ENCODE peak calls at places on chromosomes 13 and 19, in ten cellular contexts. W is IMR-90, Q is right lobe of liver, G is adrenal gland, H is transverse colon, Y is lower leg skin, V is ovary, B is breast epithelium, R is heart left ventricle, C is uterus. O is an unnamed sample.

GRCh38 chr13:66853559-66853958 is 376.6 kb downstream of the PCDH9 start:
- DNase-seq in V (no peak), B (no peak), H (no peak), W (no peak), Y (no peak), Q (no peak), C (no peak), G (no peak), R (no peak), O (no peak)

GRCh38 chr19:40348961-40349507 is 539 bp downstream of the PLD3 start:
- DNase-seq in B (peak), Q (no peak), H (no peak), G (peak), C (no peak), Y (no peak), W (peak), R (no peak), V (no peak), O (no peak)

GRCh38 chr19:41746593-41747227 is 8.6 kb upstream of the CEACAM6 start:
- DNase-seq in W (peak), Y (no peak), B (no peak), H (peak), G (peak), Q (no peak), V (no peak), R (peak), C (no peak), O (peak)

GRCh38 chr19:47315125-47315821 is 5.6 kb downstream of the C5AR1 start:
- DNase-seq in B (no peak), Q (peak), G (peak), H (peak), W (peak), R (peak), Y (peak), C (peak), V (no peak), O (no peak)

GRCh38 chr13:40897058-40897457 is 107.6 kb downstream of the SLC25A15 start:
- DNase-seq in C (no peak), W (no peak), H (no peak), Y (no peak), B (no peak), R (no peak), Q (no peak), G (no peak), V (no peak), O (no peak)

GRCh38 chr13:109747524-109747923 is 38.9 kb downstream of the IRS2 start:
- DNase-seq in G (no peak), H (no peak), C (no peak), B (no peak), Y (no peak), R (no peak), Q (no peak), V (no peak), W (no peak), O (no peak)

GRCh38 chr19:15595069-15595468 is 19.9 kb upstream of the CYP4F8 start:
- DNase-seq in C (no peak), Y (peak), H (no peak), W (no peak), R (no peak), V (no peak), G (no peak), B (no peak), Q (no peak), O (peak)

GRCh38 chr13:110643324-110643723 is 28.0 kb downstream of the NAXD start:
- DNase-seq in V (no peak), C (no peak), R (no peak), Q (no peak), G (no peak), B (no peak), Y (no peak), H (no peak), W (no peak), O (no peak)

GRCh38 chr13:20397896-20398295 is 127.8 kb downstream of the CRYL1 start:
- DNase-seq in Y (no peak), Q (no peak), G (no peak), C (no peak), W (no peak), V (no peak), R (no peak), B (no peak), H (no peak), O (no peak)

GRCh38 chr13:108859202-108860012 is 230.0 kb downstream of the MYO16 start:
- DNase-seq in Q (no peak), Y (no peak), H (no peak), C (no peak), V (no peak), B (no peak), G (no peak), R (no peak), W (peak), O (no peak)

GRCh38 chr13:48505597-48506091 is 27.2 kb downstream of the RCBTB2 start:
- DNase-seq in W (peak), R (peak), V (no peak), G (peak), Y (peak), C (no peak), Q (no peak), H (peak), B (no peak), O (peak)

GRCh38 chr13:91454666-91455065 is 56.2 kb downstream of the GPC5 start:
- DNase-seq in W (no peak), R (no peak), C (no peak), Y (no peak), H (no peak), B (no peak), G (no peak), V (no peak), Q (no peak), O (no peak)

GRCh38 chr19:18292810-18293641 is 11.6 kb upstream of the JUND start:
- DNase-seq in V (peak), W (peak), Y (peak), G (peak), B (peak), R (peak), Q (peak), H (peak), C (peak), O (peak)

GRCh38 chr13:51840917-51841316 is 4.1 kb downstream of the TMEM272 start:
- DNase-seq in C (no peak), V (no peak), R (no peak), B (no peak), Q (no peak), H (no peak), W (no peak), G (no peak), Y (no peak), O (no peak)

GRCh38 chr13:80337011-80337688 is 3.8 kb downstream of the SPRY2 start:
- DNase-seq in B (no peak), C (no peak), Q (no peak), R (peak), G (no peak), H (peak), Y (no peak), W (no peak), V (no peak), O (peak)

GRCh38 chr19:34578751-34579150 is 97.2 kb downstream of the WTIP start:
- DNase-seq in C (no peak), Y (no peak), G (no peak), R (no peak), B (no peak), Q (no peak), H (no peak), W (no peak), V (peak), O (no peak)

GRCh38 chr13:104365430-104365829 is 1299.2 kb upstream of the SLC10A2 start:
- DNase-seq in V (no peak), H (no peak), Y (no peak), W (no peak), G (no peak), B (no peak), R (no peak), C (no peak), Q (no peak), O (no peak)

GRCh38 chr19:18170714-18171255 is 2.8 kb upstream of the IFI30 start:
- DNase-seq in G (peak), Q (no peak), V (peak), H (peak), B (no peak), C (no peak), W (no peak), Y (no peak), R (peak), O (no peak)

GRCh38 chr13:109787135-109787954 is 962 bp upstream of the IRS2 start:
- DNase-seq in R (peak), G (peak), W (peak), Q (peak), V (peak), H (peak), B (peak), Y (peak), C (peak), O (no peak)

GRCh38 chr13:25687622-25688225 is 315.9 kb downstream of the ATP8A2 start:
- DNase-seq in V (no peak), H (peak), Y (no peak), B (no peak), Q (no peak), G (no peak), W (no peak), R (peak), C (peak), O (peak)

GRCh38 chr19:54670576-54671347 is 8.0 kb downstream of the LILRB4 start:
- DNase-seq in H (no peak), W (no peak), V (no peak), B (no peak), Q (no peak), C (no peak), G (no peak), Y (no peak), R (no peak), O (no peak)

GRCh38 chr13:20492641-20493040 is 33.0 kb downstream of the CRYL1 start:
- DNase-seq in B (no peak), R (no peak), Q (no peak), W (peak), G (no peak), V (no peak), C (no peak), Y (no peak), H (peak), O (no peak)

GRCh38 chr13:98098511-98098910 is 44.4 kb upstream of the FARP1 start:
- DNase-seq in C (no peak), G (no peak), B (no peak), W (peak), R (no peak), H (no peak), Q (no peak), Y (no peak), V (no peak), O (no peak)

GRCh38 chr19:55695511-55696290 is 20.7 kb downstream of the EPN1 start:
- DNase-seq in C (no peak), Q (no peak), V (no peak), B (no peak), W (no peak), G (no peak), R (no peak), Y (no peak), H (no peak), O (no peak)

GRCh38 chr19:33678796-33679195 is 57.0 kb downstream of the CHST8 start:
- DNase-seq in G (peak), H (no peak), C (no peak), R (no peak), V (no peak), Q (peak), W (no peak), B (peak), Y (no peak), O (no peak)

GRCh38 chr13:66138172-66138811 is 1091.8 kb downstream of the PCDH9 start:
- DNase-seq in R (no peak), W (no peak), Q (no peak), Y (no peak), H (no peak), V (no peak), B (no peak), G (no peak), C (no peak), O (no peak)

GRCh38 chr13:42544246-42544915 is 29.6 kb upstream of the TNFSF11 start:
- DNase-seq in Q (no peak), V (no peak), H (no peak), R (no peak), B (no peak), W (no peak), Y (no peak), C (no peak), G (peak), O (no peak)

GRCh38 chr19:39126593-39127187 is 1.1 kb downstream of the PAK4 start:
- DNase-seq in V (no peak), H (peak), Y (no peak), G (peak), W (no peak), C (no peak), B (no peak), Q (peak), R (no peak), O (peak)

GRCh38 chr13:21668665-21669599 is 1.9 kb upstream of the FGF9 start:
- DNase-seq in W (peak), V (no peak), H (peak), Q (no peak), B (no peak), Y (no peak), R (no peak), C (peak), G (peak), O (no peak)

GRCh38 chr13:75418997-75419396 is 63.0 kb downstream of the TBC1D4 start:
- DNase-seq in R (no peak), Q (no peak), Y (no peak), W (peak), G (no peak), B (no peak), C (no peak), H (no peak), V (no peak), O (no peak)

GRCh38 chr19:42130254-42130573 is 2.0 kb downstream of the POU2F2 start:
- DNase-seq in W (no peak), V (no peak), Q (no peak), C (no peak), B (no peak), G (no peak), R (no peak), Y (no peak), H (no peak), O (no peak)

GRCh38 chr13:30796132-30796832 is 60.9 kb downstream of the ALOX5AP start:
- DNase-seq in Q (no peak), R (no peak), B (peak), V (no peak), G (peak), C (no peak), H (no peak), Y (no peak), W (peak), O (peak)

GRCh38 chr13:94660695-94661324 is 51.5 kb downstream of the SOX21 start:
- DNase-seq in G (no peak), V (no peak), Y (no peak), W (peak), Q (no peak), B (no peak), C (no peak), H (no peak), R (no peak), O (no peak)

GRCh38 chr13:26529441-26529840 is 28.0 kb upstream of the WASF3 start:
- DNase-seq in V (peak), Q (no peak), Y (no peak), B (no peak), R (peak), C (no peak), W (peak), H (peak), G (peak), O (no peak)

GRCh38 chr13:66803013-66803739 is 427.0 kb downstream of the PCDH9 start:
- DNase-seq in G (no peak), R (no peak), Q (no peak), H (no peak), V (no peak), Y (no peak), W (no peak), B (no peak), C (no peak), O (no peak)

GRCh38 chr13:73671011-73671410 is 463.2 kb downstream of the KLF12 start:
- DNase-seq in W (no peak), R (no peak), H (no peak), V (no peak), G (no peak), Y (no peak), C (no peak), B (no peak), Q (no peak), O (no peak)
- TF ChIP-seq POLR2A in W (no peak), R (no peak), H (no peak), V (no peak), G (no peak), Y (no peak), C (no peak), B (no peak), Q (no peak), O (no peak)

GRCh38 chr19:571127-571974 is 1.0 kb upstream of the BSG start:
- DNase-seq in W (peak), G (peak), R (no peak), Y (peak), B (peak), V (peak), Q (peak), C (peak), H (peak), O (peak)
- TF ChIP-seq POLR2A in W (no peak), G (no peak), R (no peak), Y (no peak), B (no peak), V (no peak), Q (no peak), C (no peak), H (no peak), O (no peak)

DNA sequence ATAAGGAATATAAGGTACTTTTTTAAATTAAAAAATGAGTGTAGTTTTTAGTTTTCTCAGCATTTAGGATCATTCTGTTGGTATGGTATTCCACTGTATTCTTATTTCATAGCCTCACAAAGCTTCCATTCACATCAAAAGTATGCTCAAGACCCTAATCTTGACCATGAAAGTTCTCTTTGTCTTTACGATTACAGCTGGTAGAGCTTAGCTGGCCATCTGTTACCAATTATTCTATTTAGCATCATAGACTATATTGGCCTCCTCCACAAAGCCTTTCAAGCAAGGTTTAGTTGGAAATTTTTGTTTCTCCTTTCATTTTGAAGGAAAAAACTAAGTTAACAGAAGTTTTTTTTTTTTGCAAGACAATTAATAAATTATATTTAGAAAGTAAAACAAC is 245.1 kb downstream of the KCTD12 start:
- DNase-seq in Q (no peak), R (no peak), B (no peak), V (no peak), C (no peak), H (no peak), Y (no peak), W (no peak), G (no peak), O (no peak)
- TF ChIP-seq POLR2A in Q (no peak), R (no peak), B (no peak), V (no peak), C (no peak), H (no peak), Y (no peak), W (no peak), G (no peak), O (no peak)

DNA sequence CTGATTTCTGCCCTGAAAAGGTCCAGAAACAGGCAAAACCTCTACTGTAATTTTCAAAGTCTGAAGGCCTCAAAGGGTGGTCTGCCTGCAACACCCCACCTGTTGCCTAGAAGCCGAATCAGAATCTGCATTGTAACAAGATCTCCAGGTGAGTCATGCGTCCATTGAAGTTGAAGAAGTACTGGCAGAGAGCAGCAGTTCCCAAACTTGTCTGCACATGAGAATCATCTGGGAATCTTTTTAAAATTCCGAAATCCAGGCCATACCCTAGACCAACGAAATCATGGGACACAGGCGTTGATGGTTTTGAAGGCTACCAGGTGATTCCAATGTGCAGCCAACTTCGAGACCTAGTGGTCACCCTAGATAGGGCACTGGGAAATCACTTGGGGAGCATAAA is 16.0 kb upstream of the CLN5 start:
- DNase-seq in G (no peak), Y (no peak), R (no peak), Q (no peak), V (no peak), C (no peak), H (no peak), B (no peak), W (no peak), O (no peak)
- TF ChIP-seq POLR2A in G (no peak), Y (no peak), R (no peak), Q (no peak), V (no peak), C (no peak), H (no peak), B (no peak), W (no peak), O (no peak)

GRCh38 chr19:6806488-6806887 is 34.0 kb downstream of the VAV1 start:
- DNase-seq in W (no peak), G (no peak), C (no peak), Y (no peak), H (no peak), V (no peak), Q (no peak), B (no peak), R (no peak), O (no peak)

GRCh38 chr19:6802336-6803035 is 30.0 kb downstream of the VAV1 start:
- DNase-seq in W (no peak), B (peak), R (peak), G (peak), Y (peak), H (peak), V (no peak), C (peak), Q (peak), O (no peak)

GRCh38 chr19:6801397-6802086 is 29.0 kb downstream of the VAV1 start:
- DNase-seq in H (peak), Y (peak), W (no peak), R (peak), V (no peak), C (peak), G (peak), B (peak), Q (peak), O (peak)

GRCh38 chr19:6800991-6801396 is 28.5 kb downstream of the VAV1 start:
- DNase-seq in B (no peak), V (no peak), Y (no peak), Q (no peak), G (no peak), R (no peak), W (peak), H (no peak), C (no peak), O (no peak)

GRCh38 chr19:6803036-6803404 is 30.5 kb downstream of the VAV1 start:
- DNase-seq in B (no peak), H (no peak), G (no peak), V (no peak), R (no peak), W (no peak), C (no peak), Y (no peak), Q (no peak), O (no peak)
- TF ChIP-seq POLR2A in B (no peak), H (no peak), G (no peak), V (no peak), R (no peak), W (no peak), C (no peak), Y (no peak), Q (no peak), O (no peak)

GRCh38 chr19:629961-630714 is 3.2 kb downstream of the POLRMT start:
- DNase-seq in C (no peak), B (no peak), H (no peak), V (no peak), Y (no peak), W (no peak), R (no peak), Q (no peak), G (no peak), O (no peak)

GRCh38 chr19:634975-635652 is 1.8 kb upstream of the POLRMT start:
- DNase-seq in W (no peak), V (no peak), Q (no peak), H (no peak), Y (no peak), G (no peak), R (no peak), C (no peak), B (no peak), O (no peak)

GRCh38 chr19:632228-633067 is 889 bp downstream of the POLRMT start:
- DNase-seq in W (peak), V (no peak), C (no peak), G (peak), R (no peak), H (peak), B (no peak), Y (no peak), Q (peak), O (no peak)

GRCh38 chr19:633786-634639 is 676 bp upstream of the POLRMT start:
- DNase-seq in W (peak), Q (no peak), V (no peak), R (no peak), B (no peak), H (no peak), Y (no peak), G (no peak), C (no peak), O (no peak)

DNA sequence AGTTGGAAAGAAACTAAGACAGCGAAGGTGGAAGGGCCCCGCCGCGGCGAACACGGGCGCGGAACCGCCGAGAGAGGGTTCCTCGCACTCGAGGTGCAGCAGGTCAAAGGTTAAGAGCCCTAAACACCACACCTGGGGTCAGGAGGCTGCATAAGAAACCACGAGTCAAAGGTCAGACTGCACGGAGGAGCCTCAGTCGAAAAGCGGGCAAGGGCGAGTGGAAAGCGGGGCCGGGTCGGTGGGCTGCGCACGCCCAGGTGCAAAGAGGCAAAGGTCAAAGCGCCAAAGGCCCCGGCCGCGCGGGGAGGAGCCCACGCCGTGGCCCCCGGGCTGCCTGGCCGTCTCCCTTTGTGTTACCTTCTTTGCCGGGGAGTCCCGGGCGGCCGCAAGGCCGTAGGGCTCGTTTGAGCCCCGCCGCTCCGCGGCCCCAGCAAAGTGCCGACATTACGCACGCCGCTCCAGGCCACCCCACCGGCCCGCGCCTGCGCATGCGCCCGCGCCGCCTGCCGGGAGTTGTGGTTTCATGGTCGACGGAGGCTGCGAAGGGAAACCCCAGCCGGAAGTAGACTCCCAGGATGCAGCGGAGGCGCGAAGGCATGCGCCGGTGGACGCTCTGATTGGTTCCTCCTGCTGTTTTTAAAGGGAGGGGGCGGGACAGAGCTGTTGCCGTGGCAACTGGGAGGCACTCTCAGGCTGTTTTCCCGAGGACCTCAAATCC is at the start of gene POLRMT:
- DNase-seq in G (peak), B (peak), C (peak), H (peak), Q (peak), Y (peak), V (peak), W (peak), R (peak), O (peak)
- TF ChIP-seq POLR2A in G (peak), B (no peak), C (no peak), H (no peak), Q (peak), Y (no peak), V (no peak), W (peak), R (peak), O (peak)